ENCODE peak calls at places on chromosomes 6 and 20, in ten cellular contexts. G, M, X, I, O, K, Y, L, J and F are unnamed samples.
A peak's percentile ranks its signal among the peaks of the same experiment; 100 is the strongest.

GRCh38 chr6:167787896-167788530 is 38.7 kb upstream of the AFDN start:
- DNase-seq in G (no peak), M (no peak), X (no peak), I (no peak), O (no peak), K (no peak), Y (peak; percentile 25), L (no peak), J (no peak), F (no peak)

GRCh38 chr6:17298257-17298656 is 17.1 kb downstream of the RBM24 start:
- DNase-seq in G (no peak), M (no peak), X (no peak), I (no peak), O (no peak), K (no peak), Y (no peak), L (no peak), J (no peak), F (no peak)

GRCh38 chr6:140437619-140438345 is 1063.3 kb upstream of the CITED2 start:
- DNase-seq in G (no peak), M (no peak), X (no peak), I (no peak), O (no peak), K (no peak), Y (no peak), L (no peak), J (peak; percentile 39), F (no peak)

GRCh38 chr20:63574156-63574828 is at the start of gene HELZ2:
- DNase-seq in G (peak; percentile 48), M (peak; percentile 82), X (peak; percentile 82), I (no peak), O (no peak), K (peak; percentile 54), Y (peak; percentile 77), L (peak; percentile 89), J (peak; percentile 63), F (peak; percentile 83)

GRCh38 chr6:94443701-94444100 is 1024.3 kb upstream of the EPHA7 start:
- DNase-seq in G (no peak), M (no peak), X (no peak), I (no peak), O (no peak), K (no peak), Y (no peak), L (no peak), J (no peak), F (no peak)

GRCh38 chr20:61821698-61822097 is 244.0 kb downstream of the TAF4 start:
- DNase-seq in G (no peak), M (no peak), X (no peak), I (no peak), O (no peak), K (no peak), Y (no peak), L (no peak), J (no peak), F (no peak)

GRCh38 chr6:47203968-47204611 is 105.6 kb downstream of the TNFRSF21 start:
- DNase-seq in G (no peak), M (no peak), X (no peak), I (no peak), O (no peak), K (no peak), Y (no peak), L (no peak), J (no peak), F (no peak)

GRCh38 chr6:12355354-12355753 is 65.2 kb downstream of the EDN1 start:
- DNase-seq in G (no peak), M (no peak), X (no peak), I (no peak), O (no peak), K (no peak), Y (no peak), L (no peak), J (no peak), F (no peak)

GRCh38 chr6:35449287-35449881 is 2.8 kb upstream of the FANCE start:
- DNase-seq in G (peak; percentile 84), M (no peak), X (no peak), I (peak; percentile 45), O (peak; percentile 80), K (no peak), Y (no peak), L (no peak), J (peak; percentile 85), F (no peak)

GRCh38 chr20:2984956-2985661 is 58.3 kb upstream of the GNRH2 start:
- DNase-seq in G (no peak), M (no peak), X (no peak), I (no peak), O (no peak), K (no peak), Y (no peak), L (no peak), J (peak; percentile 76), F (no peak)

GRCh38 chr20:60204601-60205000 is 246.4 kb downstream of the CDH26 start:
- DNase-seq in G (no peak), M (no peak), X (no peak), I (no peak), O (no peak), K (no peak), Y (no peak), L (no peak), J (no peak), F (no peak)

GRCh38 chr6:39260451-39260850 is 31.2 kb upstream of the KCNK5 start:
- DNase-seq in G (no peak), M (no peak), X (no peak), I (no peak), O (no peak), K (no peak), Y (no peak), L (no peak), J (no peak), F (no peak)

GRCh38 chr6:138231399-138231886 is 13.2 kb upstream of the PBOV1 start:
- DNase-seq in G (peak; percentile 81), M (no peak), X (no peak), I (no peak), O (no peak), K (no peak), Y (no peak), L (no peak), J (no peak), F (no peak)

GRCh38 chr20:9079038-9079731 is 10.3 kb downstream of the PLCB4 start:
- DNase-seq in G (no peak), M (no peak), X (no peak), I (no peak), O (no peak), K (no peak), Y (no peak), L (no peak), J (no peak), F (no peak)

GRCh38 chr20:58160451-58161051 is 67.9 kb downstream of the ANKRD60 start:
- DNase-seq in G (no peak), M (no peak), X (no peak), I (no peak), O (no peak), K (no peak), Y (peak; percentile 72), L (no peak), J (peak; percentile 78), F (no peak)

GRCh38 chr6:35610830-35611229 is 77.9 kb downstream of the FKBP5 start:
- DNase-seq in G (no peak), M (peak; percentile 73), X (no peak), I (no peak), O (no peak), K (no peak), Y (no peak), L (no peak), J (no peak), F (no peak)

GRCh38 chr6:44047801-44048200 is 79.5 kb downstream of the MRPL14 start:
- DNase-seq in G (no peak), M (no peak), X (no peak), I (no peak), O (no peak), K (no peak), Y (no peak), L (no peak), J (no peak), F (no peak)

GRCh38 chr6:31092769-31093505 is 19.4 kb downstream of the C6orf15 start:
- DNase-seq in G (no peak), M (no peak), X (no peak), I (no peak), O (no peak), K (no peak), Y (no peak), L (no peak), J (no peak), F (no peak)

GRCh38 chr6:1495344-1495743 is 106.0 kb downstream of the FOXF2 start:
- DNase-seq in G (no peak), M (no peak), X (no peak), I (no peak), O (no peak), K (no peak), Y (no peak), L (no peak), J (no peak), F (no peak)

GRCh38 chr6:151958332-151958731 is 150.8 kb downstream of the ESR1 start:
- DNase-seq in G (no peak), M (no peak), X (no peak), I (peak; percentile 18), O (no peak), K (no peak), Y (no peak), L (no peak), J (peak; percentile 67), F (no peak)

GRCh38 chr20:48819813-48820648 is 7.8 kb downstream of the PREX1 start:
- DNase-seq in G (no peak), M (no peak), X (no peak), I (no peak), O (no peak), K (no peak), Y (no peak), L (no peak), J (peak; percentile 28), F (no peak)

GRCh38 chr6:26363882-26364825 is 844 bp upstream of the BTN3A2 start:
- DNase-seq in G (no peak), M (no peak), X (no peak), I (no peak), O (no peak), K (no peak), Y (no peak), L (no peak), J (peak; percentile 36), F (no peak)

GRCh38 chr6:80725156-80725930 is 618.9 kb downstream of the BCKDHB start:
- DNase-seq in G (no peak), M (no peak), X (no peak), I (no peak), O (no peak), K (no peak), Y (peak; percentile 71), L (no peak), J (no peak), F (no peak)

GRCh38 chr20:32224463-32224862 is 16.8 kb downstream of the POFUT1 start:
- DNase-seq in G (no peak), M (no peak), X (no peak), I (no peak), O (no peak), K (no peak), Y (no peak), L (no peak), J (no peak), F (no peak)

GRCh38 chr6:150866147-150867073 is 908 bp downstream of the MTHFD1L start:
- DNase-seq in G (peak; percentile 78), M (peak; percentile 84), X (peak; percentile 93), I (peak; percentile 88), O (peak; percentile 82), K (peak; percentile 95), Y (peak; percentile 92), L (peak; percentile 92), J (peak; percentile 94), F (peak; percentile 92)

GRCh38 chr6:41698350-41698781 is 37.0 kb downstream of the TFEB start:
- DNase-seq in G (no peak), M (no peak), X (no peak), I (peak; percentile 44), O (no peak), K (peak; percentile 45), Y (peak; percentile 70), L (no peak), J (peak; percentile 96), F (no peak)

GRCh38 chr6:169700296-169700695 is 1.5 kb downstream of the WDR27 start:
- DNase-seq in G (no peak), M (no peak), X (no peak), I (no peak), O (peak; percentile 83), K (no peak), Y (no peak), L (no peak), J (peak; percentile 26), F (no peak)

GRCh38 chr6:45054610-45055009 is 273.5 kb upstream of the RUNX2 start:
- DNase-seq in G (no peak), M (no peak), X (no peak), I (no peak), O (no peak), K (no peak), Y (no peak), L (no peak), J (peak; percentile 70), F (no peak)